ENCODE peak calls at places on chromosomes 12 and 14, in five cellular contexts. One of them, this sample, is unnamed.

GRCh38 chr14:101582294-101582693 is 21.0 kb downstream of the DIO3 start:
- DNase-seq in K562: no peak
- DNase-seq in GM12878: no peak
- DNase-seq in H1: no peak
- DNase-seq in HepG2: no peak
- DNase-seq in this sample: no peak

GRCh38 chr12:56487448-56488040 is 417 bp downstream of the GLS2 start:
- DNase-seq in K562: no peak
- DNase-seq in GM12878: no peak
- DNase-seq in H1: no peak
- DNase-seq in HepG2: peak; percentile 32
- DNase-seq in this sample: no peak

GRCh38 chr14:65840118-65840751 is 427.7 kb downstream of the FUT8 start:
- DNase-seq in K562: no peak
- DNase-seq in GM12878: no peak
- DNase-seq in H1: no peak
- DNase-seq in HepG2: no peak
- DNase-seq in this sample: no peak

GRCh38 chr12:42128327-42128726 is 16.3 kb downstream of the GXYLT1 start:
- DNase-seq in K562: no peak
- DNase-seq in GM12878: no peak
- DNase-seq in H1: no peak
- DNase-seq in HepG2: no peak
- DNase-seq in this sample: no peak

GRCh38 chr14:24436355-24437019 is 6.1 kb downstream of the SDR39U1 start:
- DNase-seq in K562: peak; percentile 53
- DNase-seq in GM12878: no peak
- DNase-seq in H1: no peak
- DNase-seq in HepG2: peak; percentile 83
- DNase-seq in this sample: peak; percentile 50

GRCh38 chr14:87001333-87001732 is 991.6 kb downstream of the GALC start:
- DNase-seq in K562: no peak
- DNase-seq in GM12878: no peak
- DNase-seq in H1: no peak
- DNase-seq in HepG2: no peak
- DNase-seq in this sample: no peak

GRCh38 chr14:101858791-101859537 is 97.5 kb downstream of the PPP2R5C start:
- DNase-seq in K562: no peak
- DNase-seq in GM12878: no peak
- DNase-seq in H1: no peak
- DNase-seq in HepG2: no peak
- DNase-seq in this sample: no peak

GRCh38 chr12:13523926-13524325 is 327.4 kb downstream of the EMP1 start:
- DNase-seq in K562: no peak
- DNase-seq in GM12878: no peak
- DNase-seq in H1: no peak
- DNase-seq in HepG2: no peak
- DNase-seq in this sample: no peak

GRCh38 chr14:59776468-59776867 is 94.1 kb downstream of the RTN1 start:
- DNase-seq in K562: no peak
- DNase-seq in GM12878: no peak
- DNase-seq in H1: no peak
- DNase-seq in HepG2: no peak
- DNase-seq in this sample: no peak

GRCh38 chr14:58501214-58501816 is 73.8 kb downstream of the KIAA0586 start:
- DNase-seq in K562: peak; percentile 9
- DNase-seq in GM12878: peak; percentile 30
- DNase-seq in H1: no peak
- DNase-seq in HepG2: peak; percentile 54
- DNase-seq in this sample: peak; percentile 54

GRCh38 chr12:126198966-126199692 is 1133.9 kb downstream of the AACS start:
- DNase-seq in K562: no peak
- DNase-seq in GM12878: no peak
- DNase-seq in H1: no peak
- DNase-seq in HepG2: no peak
- DNase-seq in this sample: no peak

GRCh38 chr12:64792128-64792527 is 32.3 kb upstream of the TBC1D30 start:
- DNase-seq in K562: no peak
- DNase-seq in GM12878: no peak
- DNase-seq in H1: no peak
- DNase-seq in HepG2: no peak
- DNase-seq in this sample: no peak

GRCh38 chr14:22976620-22977433 is 5.5 kb downstream of the AJUBA start:
- DNase-seq in K562: peak; percentile 47
- DNase-seq in GM12878: no peak
- DNase-seq in H1: no peak
- DNase-seq in HepG2: peak; percentile 99
- DNase-seq in this sample: no peak

GRCh38 chr14:54001189-54001878 is 44.7 kb upstream of the BMP4 start:
- DNase-seq in K562: no peak
- DNase-seq in GM12878: no peak
- DNase-seq in H1: no peak
- DNase-seq in HepG2: peak; percentile 72
- DNase-seq in this sample: no peak

GRCh38 chr12:129304532-129304931 is 451.3 kb downstream of the GLT1D1 start:
- DNase-seq in K562: no peak
- DNase-seq in GM12878: no peak
- DNase-seq in H1: no peak
- DNase-seq in HepG2: no peak
- DNase-seq in this sample: no peak

GRCh38 chr12:113938471-113938870 is 27.7 kb downstream of the RBM19 start:
- DNase-seq in K562: no peak
- DNase-seq in GM12878: no peak
- DNase-seq in H1: no peak
- DNase-seq in HepG2: no peak
- DNase-seq in this sample: no peak

GRCh38 chr12:126708492-126708896 is 1558.5 kb upstream of the TMEM132C start:
- DNase-seq in K562: no peak
- DNase-seq in GM12878: no peak
- DNase-seq in H1: no peak
- DNase-seq in HepG2: no peak
- DNase-seq in this sample: no peak

DNA sequence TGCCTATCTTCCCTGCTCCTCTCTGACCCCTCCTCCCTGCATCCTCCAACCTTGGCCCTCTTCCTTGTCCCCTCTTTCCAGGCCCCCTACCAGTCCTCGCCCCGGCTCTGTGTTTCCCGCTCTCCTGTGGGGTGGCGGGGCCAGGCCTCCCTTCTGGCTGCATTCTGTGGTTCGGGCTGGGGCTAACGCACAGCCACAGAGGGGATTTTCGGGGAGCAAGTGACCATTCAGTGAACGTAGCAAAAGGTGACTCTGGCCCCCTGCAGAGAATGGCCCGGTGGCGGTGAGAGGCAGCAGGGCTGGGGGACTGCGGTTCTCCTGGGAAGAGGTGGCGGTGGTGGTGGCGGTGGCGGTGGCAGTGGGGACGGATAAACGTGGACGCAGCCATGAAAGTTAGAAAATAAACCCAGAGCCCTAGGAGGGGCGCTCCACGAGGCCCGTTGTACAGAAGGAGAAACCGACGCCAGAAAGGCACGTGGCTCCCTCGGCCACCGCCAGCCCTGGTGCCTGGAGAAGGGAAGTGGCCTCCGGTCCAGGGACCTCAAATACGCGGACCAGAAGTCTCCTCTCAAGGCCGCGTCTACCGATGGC is 269.6 kb downstream of the ADGRD1 start:
- DNase-seq in K562: no peak
- DNase-seq in GM12878: no peak
- DNase-seq in H1: no peak
- DNase-seq in HepG2: no peak
- DNase-seq in this sample: no peak
- TF ChIP-seq SRF in K562: no peak
- TF ChIP-seq SRF in GM12878: no peak
- TF ChIP-seq SRF in H1: no peak
- TF ChIP-seq SRF in HepG2: no peak
- TF ChIP-seq SRF in this sample: no peak

GRCh38 chr12:102372112-102372511 is 108.3 kb downstream of the IGF1 start:
- DNase-seq in K562: no peak
- DNase-seq in GM12878: no peak
- DNase-seq in H1: no peak
- DNase-seq in HepG2: no peak
- DNase-seq in this sample: no peak

GRCh38 chr12:102376781-102377180 is 103.6 kb downstream of the IGF1 start:
- DNase-seq in K562: no peak
- DNase-seq in GM12878: no peak
- DNase-seq in H1: no peak
- DNase-seq in HepG2: no peak
- DNase-seq in this sample: no peak

GRCh38 chr12:102374190-102374589 is 106.2 kb downstream of the IGF1 start:
- DNase-seq in K562: no peak
- DNase-seq in GM12878: no peak
- DNase-seq in H1: no peak
- DNase-seq in HepG2: peak; percentile 3
- DNase-seq in this sample: no peak

GRCh38 chr12:102379346-102379745 is 101.0 kb downstream of the IGF1 start:
- DNase-seq in K562: no peak
- DNase-seq in GM12878: no peak
- DNase-seq in H1: no peak
- DNase-seq in HepG2: no peak
- DNase-seq in this sample: no peak

DNA sequence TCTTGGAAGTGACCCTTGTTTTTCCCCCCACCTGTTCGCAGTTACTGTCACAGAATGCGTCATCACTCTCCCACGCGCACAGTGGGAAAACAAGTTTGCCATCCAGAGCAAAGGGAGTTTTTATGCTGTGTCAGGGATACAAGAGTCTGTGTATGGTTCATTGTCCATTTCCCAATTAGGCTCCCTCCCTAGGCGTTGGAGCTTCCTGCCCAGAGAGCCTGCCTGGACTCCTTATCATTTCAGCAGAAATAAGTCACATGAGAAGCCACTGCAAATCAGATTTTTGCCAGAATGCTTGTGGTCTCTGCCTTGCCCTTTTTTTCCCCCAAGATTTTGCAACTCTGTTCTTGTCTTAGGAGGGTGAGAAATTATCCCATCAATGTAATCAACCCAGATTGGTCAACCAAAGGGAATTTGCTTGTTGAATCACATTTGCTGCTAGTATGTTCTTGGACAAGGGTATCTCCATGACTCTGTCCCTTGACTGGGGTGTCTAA is 104.1 kb downstream of the IGF1 start:
- DNase-seq in K562: no peak
- DNase-seq in GM12878: no peak
- DNase-seq in H1: no peak
- DNase-seq in HepG2: no peak
- DNase-seq in this sample: no peak
- TF ChIP-seq SRF in K562: peak; percentile 32
- TF ChIP-seq SRF in GM12878: no peak
- TF ChIP-seq SRF in H1: no peak
- TF ChIP-seq SRF in HepG2: no peak
- TF ChIP-seq SRF in this sample: no peak

DNA sequence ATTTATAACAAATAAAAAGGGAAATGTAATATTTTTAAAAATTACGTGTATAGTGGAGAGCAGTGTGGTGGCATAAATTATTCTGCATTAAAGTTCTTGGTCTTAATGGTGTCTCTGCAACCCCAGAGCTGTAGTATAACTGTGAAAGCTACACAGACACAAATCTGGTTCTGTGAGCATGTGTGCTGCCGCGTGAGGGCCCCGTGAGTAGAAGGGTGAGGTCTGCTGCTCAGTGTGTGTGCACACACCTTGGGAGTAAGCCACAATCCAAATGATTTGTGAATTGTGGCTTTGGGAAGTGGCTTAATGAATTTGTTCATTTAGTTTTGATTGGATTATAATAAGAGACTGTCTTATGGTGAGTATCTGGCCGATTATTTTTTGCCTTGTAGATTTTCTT is 16.8 kb downstream of the PELI2 start:
- DNase-seq in K562: no peak
- DNase-seq in GM12878: no peak
- DNase-seq in H1: no peak
- DNase-seq in HepG2: no peak
- DNase-seq in this sample: no peak
- TF ChIP-seq SRF in K562: no peak
- TF ChIP-seq SRF in GM12878: no peak
- TF ChIP-seq SRF in H1: no peak
- TF ChIP-seq SRF in HepG2: no peak
- TF ChIP-seq SRF in this sample: no peak

GRCh38 chr12:81615031-81615430 is 144.1 kb downstream of the PPFIA2 start:
- DNase-seq in K562: no peak
- DNase-seq in GM12878: no peak
- DNase-seq in H1: no peak
- DNase-seq in HepG2: no peak
- DNase-seq in this sample: no peak

DNA sequence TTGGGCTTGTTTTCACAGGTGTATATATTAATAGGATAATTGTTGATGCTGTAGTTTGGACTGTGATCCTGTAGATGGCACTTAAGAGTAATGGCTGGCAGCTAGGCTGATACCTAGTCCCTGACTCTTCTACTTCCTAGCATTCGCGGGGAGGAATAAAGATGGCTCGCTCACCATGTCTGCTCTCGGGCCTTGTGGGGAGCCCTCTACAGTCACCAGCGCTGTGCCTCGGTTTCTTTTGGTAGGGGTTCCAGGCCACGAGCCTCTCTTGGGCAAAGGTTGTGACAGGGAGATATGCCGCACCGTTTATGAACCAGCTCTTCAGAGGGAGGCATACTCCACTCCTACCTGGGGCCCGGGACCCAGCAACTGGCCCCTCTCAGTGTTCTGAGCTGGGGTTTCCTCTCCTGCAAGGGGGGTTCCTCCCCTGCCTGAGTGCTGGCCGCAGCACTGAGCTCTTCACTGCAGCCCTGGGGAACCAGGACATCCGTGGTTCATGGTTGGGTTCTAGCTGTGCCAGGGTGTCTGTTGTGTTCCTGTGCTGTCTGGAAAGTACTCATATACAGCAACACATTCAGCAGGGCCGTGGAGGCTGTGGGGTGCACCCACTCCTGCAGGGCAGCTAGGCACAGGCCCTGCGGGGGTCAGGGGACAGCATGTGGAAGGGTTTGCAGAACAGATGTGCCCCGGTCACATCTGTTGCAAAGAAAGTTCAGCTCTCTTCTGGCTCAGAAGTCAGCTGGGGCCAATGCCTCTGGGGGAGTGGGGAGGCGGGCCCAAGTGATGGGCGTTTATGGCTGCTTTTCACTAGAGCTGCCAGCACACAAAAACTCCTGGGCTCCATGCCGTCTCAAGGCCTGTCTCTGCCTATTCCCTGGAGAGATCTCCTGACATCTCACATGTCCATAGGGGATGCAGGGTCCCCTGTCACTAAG is 147.9 kb downstream of the PPFIA2 start:
- DNase-seq in K562: no peak
- DNase-seq in GM12878: no peak
- DNase-seq in H1: no peak
- DNase-seq in HepG2: peak; percentile 28
- DNase-seq in this sample: no peak
- TF ChIP-seq SRF in K562: no peak
- TF ChIP-seq SRF in GM12878: no peak
- TF ChIP-seq SRF in H1: no peak
- TF ChIP-seq SRF in HepG2: no peak
- TF ChIP-seq SRF in this sample: no peak

GRCh38 chr14:70315942-70316341 is 43.5 kb downstream of the COX16 start:
- DNase-seq in K562: no peak
- DNase-seq in GM12878: no peak
- DNase-seq in H1: no peak
- DNase-seq in HepG2: no peak
- DNase-seq in this sample: no peak
- TF ChIP-seq SRF in K562: no peak
- TF ChIP-seq SRF in GM12878: no peak
- TF ChIP-seq SRF in H1: no peak
- TF ChIP-seq SRF in HepG2: no peak
- TF ChIP-seq SRF in this sample: no peak

GRCh38 chr12:123270380-123271181 is 1.1 kb downstream of the CDK2AP1 start:
- DNase-seq in K562: peak; percentile 66
- DNase-seq in GM12878: no peak
- DNase-seq in H1: no peak
- DNase-seq in HepG2: peak; percentile 23
- DNase-seq in this sample: no peak
- TF ChIP-seq SRF in K562: no peak
- TF ChIP-seq SRF in GM12878: no peak
- TF ChIP-seq SRF in H1: no peak
- TF ChIP-seq SRF in HepG2: no peak
- TF ChIP-seq SRF in this sample: no peak